ENCODE peak calls at places on chromosomes 2 and 18, in four cellular contexts. M, Z, J and P are unnamed samples.

GRCh38 chr18:63850010-63850409 is 37.5 kb upstream of the SERPINB2 start:
- DNase-seq in M (peak; percentile 41), Z (peak; percentile 5), J (peak; percentile 72), P (no peak)

GRCh38 chr2:124639524-124639923 is 614.4 kb downstream of the CNTNAP5 start:
- DNase-seq in M (no peak), Z (no peak), J (no peak), P (no peak)

GRCh38 chr2:47403829-47404228 is 873 bp downstream of the MSH2 start:
- DNase-seq in M (no peak), Z (peak; percentile 40), J (peak; percentile 59), P (no peak)

GRCh38 chr2:55027226-55027625 is 23.0 kb downstream of the RTN4 start:
- DNase-seq in M (no peak), Z (no peak), J (no peak), P (no peak)

GRCh38 chr2:184004289-184004944 is 593.9 kb upstream of the ZNF804A start:
- DNase-seq in M (peak; percentile 53), Z (no peak), J (no peak), P (peak; percentile 23)

GRCh38 chr18:596288-596881 is 403 bp upstream of the CLUL1 start:
- DNase-seq in M (peak; percentile 81), Z (no peak), J (no peak), P (peak; percentile 58)

GRCh38 chr2:223464071-223464470 is 138.1 kb downstream of the SCG2 start:
- DNase-seq in M (no peak), Z (no peak), J (no peak), P (no peak)

GRCh38 chr2:199572571-199572970 is 114.8 kb upstream of the SATB2 start:
- DNase-seq in M (no peak), Z (no peak), J (no peak), P (no peak)

GRCh38 chr18:26909599-26910290 is 44.2 kb upstream of the AQP4 start:
- DNase-seq in M (no peak), Z (no peak), J (no peak), P (no peak)

GRCh38 chr2:8255448-8255800 is 426.4 kb upstream of the ID2 start:
- DNase-seq in M (no peak), Z (no peak), J (no peak), P (no peak)

GRCh38 chr18:22219568-22220355 is 50.4 kb downstream of the GATA6 start:
- DNase-seq in M (no peak), Z (no peak), J (no peak), P (no peak)
- TF ChIP-seq CTCF in M (no peak), Z (peak; percentile 10), J (no peak), P (no peak)

GRCh38 chr2:158894572-158894971 is 73.9 kb upstream of the TANC1 start:
- DNase-seq in M (no peak), Z (no peak), J (no peak), P (no peak)
- TF ChIP-seq CTCF in M (peak; percentile 6), Z (peak; percentile 12), J (peak; percentile 21), P (no peak)

GRCh38 chr2:168350380-168350779 is 103.0 kb upstream of the STK39 start:
- DNase-seq in M (no peak), Z (no peak), J (no peak), P (no peak)
- TF ChIP-seq CTCF in M (no peak), Z (no peak), J (no peak), P (no peak)

GRCh38 chr2:11416931-11417330 is 49.0 kb downstream of the E2F6 start:
- DNase-seq in M (no peak), Z (no peak), J (no peak), P (no peak)

GRCh38 chr2:11420190-11420589 is 45.8 kb downstream of the E2F6 start:
- DNase-seq in M (no peak), Z (no peak), J (no peak), P (no peak)

GRCh38 chr2:11419781-11420180 is 46.2 kb downstream of the E2F6 start:
- DNase-seq in M (no peak), Z (no peak), J (no peak), P (no peak)

GRCh38 chr2:11416191-11416590 is 49.8 kb downstream of the E2F6 start:
- DNase-seq in M (no peak), Z (no peak), J (peak; percentile 47), P (no peak)

DNA sequence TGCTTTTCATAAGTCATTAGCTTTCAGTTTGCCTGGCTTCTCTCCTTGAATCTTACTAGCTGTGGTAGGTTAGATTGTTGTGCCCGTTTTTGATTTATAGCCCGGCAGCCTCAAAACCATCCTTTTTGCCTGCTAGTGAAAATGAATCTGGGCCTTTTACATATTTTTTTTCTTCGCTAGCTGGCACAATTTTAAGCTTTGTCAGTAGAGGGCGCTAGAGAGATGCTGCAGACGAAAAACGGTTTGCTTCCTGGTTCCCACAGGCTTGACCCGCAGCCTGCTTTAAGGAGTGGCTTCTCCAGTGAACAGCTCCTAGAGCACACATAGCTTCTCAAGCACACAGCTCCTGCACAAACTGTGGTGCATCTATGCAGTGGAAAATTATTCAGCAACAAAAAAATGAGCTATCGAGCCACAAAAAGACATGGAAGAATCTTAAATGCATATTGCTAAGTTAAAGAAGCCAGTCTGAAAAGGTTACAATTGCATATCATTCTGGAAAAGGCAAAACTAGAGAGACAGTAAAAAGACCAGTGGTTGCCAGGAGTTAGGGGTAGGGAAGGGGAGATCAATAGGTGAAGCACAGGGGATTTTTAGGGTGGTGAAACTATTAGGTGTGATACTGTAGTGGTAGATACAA is 47.9 kb downstream of the E2F6 start:
- DNase-seq in M (peak; percentile 48), Z (peak; percentile 47), J (peak; percentile 43), P (no peak)
- TF ChIP-seq CTCF in M (peak; percentile 43), Z (peak; percentile 39), J (peak; percentile 66), P (peak; percentile 18)

DNA sequence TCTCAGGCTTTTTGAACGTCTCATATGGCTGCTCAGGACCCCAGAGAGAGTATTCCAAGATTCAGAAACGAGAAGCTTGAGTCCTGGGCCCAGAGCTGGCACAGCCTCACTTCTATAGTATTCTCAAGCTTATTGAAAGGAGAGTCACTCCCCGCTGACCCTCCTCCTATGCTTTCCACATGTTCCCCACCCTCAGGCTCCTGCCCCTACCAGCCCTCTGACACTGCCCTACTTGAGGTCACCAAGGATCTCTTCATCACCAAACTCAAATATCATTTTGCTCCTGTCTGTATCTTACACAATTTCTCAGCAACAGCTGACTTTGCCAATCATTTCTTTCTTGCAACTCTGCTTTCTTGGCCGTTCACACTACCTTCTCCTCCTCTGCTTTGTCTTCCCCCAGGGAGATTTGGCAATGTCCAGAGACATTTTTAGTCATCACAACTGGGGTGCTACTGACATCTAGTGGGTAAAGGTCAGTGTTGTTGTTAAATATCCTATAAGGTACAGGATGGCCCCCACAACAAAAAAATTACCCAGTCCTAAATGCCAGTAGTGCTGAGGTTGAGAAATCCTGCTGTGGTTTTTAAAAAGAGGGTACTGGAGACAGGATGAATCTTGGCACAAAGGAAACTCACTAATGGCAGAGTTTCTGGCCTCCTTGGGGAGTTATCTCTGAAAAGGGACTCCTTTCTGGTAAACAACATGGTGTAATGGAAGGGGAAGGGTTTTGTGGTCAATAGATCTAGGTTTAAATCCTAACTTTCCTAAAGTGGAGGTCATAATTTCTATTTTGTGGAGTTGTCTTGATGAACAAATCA is 26.9 kb upstream of the INSIG2 start:
- DNase-seq in M (peak; percentile 71), Z (peak; percentile 10), J (no peak), P (peak; percentile 38)
- TF ChIP-seq CTCF in M (peak; percentile 53), Z (peak; percentile 47), J (peak; percentile 14), P (peak; percentile 52)

GRCh38 chr18:3099327-3099726 is 86.4 kb upstream of the LPIN2 start:
- DNase-seq in M (no peak), Z (no peak), J (no peak), P (no peak)
- TF ChIP-seq CTCF in M (no peak), Z (no peak), J (no peak), P (no peak)